ENCODE peak calls at places on chromosome 1, in eight cellular contexts. One of them, this sample, is unnamed.

GRCh38 chr1:239233626-239234025 is 152.7 kb upstream of the CHRM3 start:
- DNase-seq in neural crest cell: no peak
- DNase-seq in A549: no peak
- DNase-seq in kidney epithelial cell: no peak
- DNase-seq in GM13976: no peak
- DNase-seq in glutamatergic neuron: no peak
- DNase-seq in ovary: no peak
- DNase-seq in retinal pigment epithelial cell: no peak
- DNase-seq in this sample: no peak

GRCh38 chr1:15757575-15758401 is 807 bp upstream of the FBLIM1 start:
- DNase-seq in A549: no peak
- DNase-seq in retinal pigment epithelial cell: no peak
- DNase-seq in kidney epithelial cell: no peak
- DNase-seq in glutamatergic neuron: peak; percentile 60
- DNase-seq in neural crest cell: no peak
- DNase-seq in GM13976: no peak
- DNase-seq in ovary: peak; percentile 63
- DNase-seq in this sample: peak; percentile 53

GRCh38 chr1:179825798-179826460 is 51.7 kb downstream of the TOR1AIP2 start:
- DNase-seq in GM13976: no peak
- DNase-seq in neural crest cell: no peak
- DNase-seq in retinal pigment epithelial cell: no peak
- DNase-seq in glutamatergic neuron: no peak
- DNase-seq in ovary: no peak
- DNase-seq in kidney epithelial cell: no peak
- DNase-seq in A549: no peak
- DNase-seq in this sample: no peak

GRCh38 chr1:145917595-145917994 is 922 bp downstream of the PEX11B start:
- DNase-seq in ovary: no peak
- DNase-seq in A549: no peak
- DNase-seq in glutamatergic neuron: no peak
- DNase-seq in kidney epithelial cell: no peak
- DNase-seq in retinal pigment epithelial cell: no peak
- DNase-seq in GM13976: no peak
- DNase-seq in neural crest cell: no peak
- DNase-seq in this sample: no peak

GRCh38 chr1:201827321-201828281 is 1.4 kb upstream of the IPO9 start:
- DNase-seq in GM13976: no peak
- DNase-seq in ovary: no peak
- DNase-seq in A549: no peak
- DNase-seq in retinal pigment epithelial cell: no peak
- DNase-seq in glutamatergic neuron: no peak
- DNase-seq in neural crest cell: no peak
- DNase-seq in kidney epithelial cell: no peak
- DNase-seq in this sample: no peak

GRCh38 chr1:193458628-193459027 is 272.2 kb upstream of the B3GALT2 start:
- DNase-seq in kidney epithelial cell: no peak
- DNase-seq in GM13976: no peak
- DNase-seq in retinal pigment epithelial cell: no peak
- DNase-seq in neural crest cell: no peak
- DNase-seq in A549: no peak
- DNase-seq in ovary: no peak
- DNase-seq in glutamatergic neuron: no peak
- DNase-seq in this sample: no peak

GRCh38 chr1:17423781-17424245 is 15.7 kb downstream of the RCC2 start:
- DNase-seq in ovary: peak; percentile 60
- DNase-seq in neural crest cell: no peak
- DNase-seq in A549: no peak
- DNase-seq in kidney epithelial cell: no peak
- DNase-seq in glutamatergic neuron: no peak
- DNase-seq in GM13976: no peak
- DNase-seq in retinal pigment epithelial cell: no peak
- DNase-seq in this sample: no peak

GRCh38 chr1:86739901-86740507 is 35.6 kb downstream of the SH3GLB1 start:
- DNase-seq in glutamatergic neuron: no peak
- DNase-seq in GM13976: no peak
- DNase-seq in A549: no peak
- DNase-seq in kidney epithelial cell: no peak
- DNase-seq in neural crest cell: no peak
- DNase-seq in retinal pigment epithelial cell: no peak
- DNase-seq in ovary: no peak
- DNase-seq in this sample: no peak

GRCh38 chr1:5831600-5832335 is 160.5 kb downstream of the NPHP4 start:
- DNase-seq in glutamatergic neuron: no peak
- DNase-seq in neural crest cell: no peak
- DNase-seq in GM13976: no peak
- DNase-seq in retinal pigment epithelial cell: no peak
- DNase-seq in A549: no peak
- DNase-seq in ovary: no peak
- DNase-seq in kidney epithelial cell: no peak
- DNase-seq in this sample: no peak

GRCh38 chr1:5828322-5828935 is 163.8 kb downstream of the NPHP4 start:
- DNase-seq in GM13976: no peak
- DNase-seq in A549: no peak
- DNase-seq in neural crest cell: no peak
- DNase-seq in glutamatergic neuron: no peak
- DNase-seq in retinal pigment epithelial cell: no peak
- DNase-seq in ovary: no peak
- DNase-seq in kidney epithelial cell: no peak
- DNase-seq in this sample: no peak

GRCh38 chr1:5832916-5833895 is 159.0 kb downstream of the NPHP4 start:
- DNase-seq in kidney epithelial cell: no peak
- DNase-seq in neural crest cell: no peak
- DNase-seq in A549: no peak
- DNase-seq in retinal pigment epithelial cell: no peak
- DNase-seq in glutamatergic neuron: no peak
- DNase-seq in GM13976: no peak
- DNase-seq in ovary: no peak
- DNase-seq in this sample: no peak

GRCh38 chr1:5829414-5829813 is 162.8 kb downstream of the NPHP4 start:
- DNase-seq in glutamatergic neuron: no peak
- DNase-seq in GM13976: no peak
- DNase-seq in A549: no peak
- DNase-seq in retinal pigment epithelial cell: no peak
- DNase-seq in neural crest cell: no peak
- DNase-seq in kidney epithelial cell: no peak
- DNase-seq in ovary: no peak
- DNase-seq in this sample: no peak

DNA sequence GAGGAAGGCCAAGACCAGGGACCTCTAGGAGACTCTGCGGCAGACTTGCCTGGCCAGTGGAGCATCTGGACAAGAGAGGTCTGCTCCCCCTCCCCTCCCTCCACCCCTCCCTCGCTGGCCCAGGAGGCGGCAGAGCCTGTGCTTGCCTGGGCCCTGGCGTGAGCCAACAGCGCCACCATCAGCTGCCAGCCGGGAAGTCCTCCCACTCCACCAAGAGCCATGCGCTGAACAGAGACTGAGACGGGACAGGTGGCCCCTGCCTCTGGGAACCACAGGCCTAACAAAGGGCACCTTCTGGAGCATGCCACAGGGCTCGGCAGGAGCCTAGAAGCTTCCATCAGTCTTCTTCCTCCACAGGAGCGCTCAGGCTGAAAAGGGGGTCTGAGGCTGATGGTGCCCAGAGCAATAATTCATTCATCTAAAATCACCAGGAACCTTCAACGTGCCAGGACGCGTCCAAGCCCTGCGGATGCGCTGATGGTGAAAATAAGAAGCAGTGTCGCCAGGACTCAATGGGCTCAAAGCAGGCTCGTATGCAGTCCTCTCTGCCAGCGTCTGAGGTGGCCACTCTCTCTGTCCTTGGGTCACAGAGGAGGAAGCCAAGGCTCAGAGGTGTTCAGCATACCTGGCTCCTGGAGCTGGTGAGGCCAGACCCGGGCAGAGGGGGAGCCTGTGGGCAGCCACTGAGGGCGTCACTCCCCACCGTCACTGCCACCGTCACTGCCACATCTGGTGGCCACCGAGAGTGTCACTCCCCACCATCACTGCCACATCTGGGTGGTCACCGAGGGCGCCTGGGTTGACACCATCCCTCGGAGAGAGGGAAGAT is 161.2 kb downstream of the NPHP4 start:
- DNase-seq in neural crest cell: peak; percentile 25
- DNase-seq in GM13976: no peak
- DNase-seq in glutamatergic neuron: peak; percentile 82
- DNase-seq in ovary: peak; percentile 47
- DNase-seq in A549: peak; percentile 6
- DNase-seq in retinal pigment epithelial cell: no peak
- DNase-seq in kidney epithelial cell: no peak
- DNase-seq in this sample: peak; percentile 71
- TF ChIP-seq CTCF in neural crest cell: peak; percentile 42
- TF ChIP-seq CTCF in GM13976: peak; percentile 4
- TF ChIP-seq CTCF in glutamatergic neuron: peak; percentile 40
- TF ChIP-seq CTCF in ovary: no peak
- TF ChIP-seq CTCF in A549: no peak
- TF ChIP-seq CTCF in retinal pigment epithelial cell: no peak
- TF ChIP-seq CTCF in kidney epithelial cell: no peak
- TF ChIP-seq CTCF in this sample: peak; percentile 47

GRCh38 chr1:223758734-223759133 is 46.4 kb downstream of the CAPN2 start:
- DNase-seq in A549: no peak
- DNase-seq in GM13976: no peak
- DNase-seq in glutamatergic neuron: no peak
- DNase-seq in kidney epithelial cell: no peak
- DNase-seq in retinal pigment epithelial cell: no peak
- DNase-seq in neural crest cell: no peak
- DNase-seq in ovary: no peak
- DNase-seq in this sample: no peak

GRCh38 chr1:223761416-223761815 is 49.1 kb downstream of the CAPN2 start:
- DNase-seq in neural crest cell: no peak
- DNase-seq in A549: no peak
- DNase-seq in retinal pigment epithelial cell: no peak
- DNase-seq in glutamatergic neuron: no peak
- DNase-seq in ovary: no peak
- DNase-seq in kidney epithelial cell: no peak
- DNase-seq in GM13976: no peak
- DNase-seq in this sample: no peak

GRCh38 chr1:223760833-223761232 is 48.5 kb downstream of the CAPN2 start:
- DNase-seq in glutamatergic neuron: no peak
- DNase-seq in kidney epithelial cell: no peak
- DNase-seq in ovary: no peak
- DNase-seq in A549: no peak
- DNase-seq in retinal pigment epithelial cell: no peak
- DNase-seq in neural crest cell: no peak
- DNase-seq in GM13976: no peak
- DNase-seq in this sample: no peak

GRCh38 chr1:223756806-223757700 is 44.7 kb downstream of the CAPN2 start:
- DNase-seq in GM13976: no peak
- DNase-seq in retinal pigment epithelial cell: no peak
- DNase-seq in neural crest cell: no peak
- DNase-seq in A549: no peak
- DNase-seq in glutamatergic neuron: no peak
- DNase-seq in ovary: no peak
- DNase-seq in kidney epithelial cell: no peak
- DNase-seq in this sample: no peak

DNA sequence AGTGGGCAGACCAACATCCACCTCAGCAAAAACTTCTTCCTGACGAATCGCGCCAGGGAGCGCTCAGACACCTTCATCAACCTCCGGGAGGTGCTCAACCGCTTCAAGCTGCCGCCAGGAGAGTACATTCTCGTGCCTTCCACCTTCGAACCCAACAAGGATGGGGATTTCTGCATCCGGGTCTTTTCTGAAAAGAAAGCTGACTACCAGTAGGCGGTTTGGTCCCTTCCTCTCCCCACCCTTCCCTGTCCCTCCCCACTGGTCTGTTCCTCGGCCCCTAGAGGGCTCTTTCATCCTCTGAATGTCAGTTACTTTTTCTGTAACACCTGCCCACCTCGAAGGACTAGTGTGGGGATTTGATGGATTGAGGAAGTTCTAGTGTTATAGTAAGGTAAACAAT is 46.9 kb downstream of the CAPN2 start:
- DNase-seq in ovary: no peak
- DNase-seq in retinal pigment epithelial cell: no peak
- DNase-seq in GM13976: no peak
- DNase-seq in glutamatergic neuron: no peak
- DNase-seq in kidney epithelial cell: no peak
- DNase-seq in A549: no peak
- DNase-seq in neural crest cell: no peak
- DNase-seq in this sample: no peak
- TF ChIP-seq CTCF in ovary: no peak
- TF ChIP-seq CTCF in retinal pigment epithelial cell: no peak
- TF ChIP-seq CTCF in GM13976: no peak
- TF ChIP-seq CTCF in glutamatergic neuron: no peak
- TF ChIP-seq CTCF in kidney epithelial cell: no peak
- TF ChIP-seq CTCF in A549: no peak
- TF ChIP-seq CTCF in neural crest cell: no peak
- TF ChIP-seq CTCF in this sample: no peak

GRCh38 chr1:213561870-213562269 is 425.9 kb upstream of the PROX1 start:
- DNase-seq in glutamatergic neuron: no peak
- DNase-seq in GM13976: no peak
- DNase-seq in neural crest cell: no peak
- DNase-seq in ovary: no peak
- DNase-seq in kidney epithelial cell: no peak
- DNase-seq in retinal pigment epithelial cell: no peak
- DNase-seq in A549: no peak
- DNase-seq in this sample: no peak

GRCh38 chr1:213560226-213560625 is 427.5 kb upstream of the PROX1 start:
- DNase-seq in retinal pigment epithelial cell: no peak
- DNase-seq in GM13976: no peak
- DNase-seq in kidney epithelial cell: no peak
- DNase-seq in A549: no peak
- DNase-seq in glutamatergic neuron: no peak
- DNase-seq in neural crest cell: no peak
- DNase-seq in ovary: no peak
- DNase-seq in this sample: no peak

GRCh38 chr1:213569816-213570150 is 418.0 kb upstream of the PROX1 start:
- DNase-seq in kidney epithelial cell: no peak
- DNase-seq in neural crest cell: no peak
- DNase-seq in glutamatergic neuron: no peak
- DNase-seq in GM13976: no peak
- DNase-seq in retinal pigment epithelial cell: no peak
- DNase-seq in ovary: no peak
- DNase-seq in A549: no peak
- DNase-seq in this sample: no peak

GRCh38 chr1:213568929-213569815 is 418.6 kb upstream of the PROX1 start:
- DNase-seq in glutamatergic neuron: no peak
- DNase-seq in A549: no peak
- DNase-seq in neural crest cell: no peak
- DNase-seq in ovary: no peak
- DNase-seq in GM13976: no peak
- DNase-seq in kidney epithelial cell: no peak
- DNase-seq in retinal pigment epithelial cell: no peak
- DNase-seq in this sample: no peak

GRCh38 chr1:213564215-213564659 is 423.5 kb upstream of the PROX1 start:
- DNase-seq in neural crest cell: no peak
- DNase-seq in GM13976: no peak
- DNase-seq in A549: peak; percentile 14
- DNase-seq in retinal pigment epithelial cell: no peak
- DNase-seq in ovary: no peak
- DNase-seq in glutamatergic neuron: no peak
- DNase-seq in kidney epithelial cell: no peak
- DNase-seq in this sample: no peak
- TF ChIP-seq CTCF in neural crest cell: peak; percentile 50
- TF ChIP-seq CTCF in GM13976: no peak
- TF ChIP-seq CTCF in A549: no peak
- TF ChIP-seq CTCF in retinal pigment epithelial cell: peak; percentile 9
- TF ChIP-seq CTCF in ovary: no peak
- TF ChIP-seq CTCF in glutamatergic neuron: peak; percentile 53
- TF ChIP-seq CTCF in kidney epithelial cell: peak; percentile 22
- TF ChIP-seq CTCF in this sample: peak; percentile 10

GRCh38 chr1:25484096-25484495 is 53.4 kb downstream of the MACO1 start:
- DNase-seq in glutamatergic neuron: no peak
- DNase-seq in ovary: peak; percentile 83
- DNase-seq in retinal pigment epithelial cell: no peak
- DNase-seq in neural crest cell: no peak
- DNase-seq in GM13976: no peak
- DNase-seq in A549: no peak
- DNase-seq in kidney epithelial cell: no peak
- DNase-seq in this sample: no peak

GRCh38 chr1:25487628-25488027 is 55.8 kb upstream of the LDLRAP1 start:
- DNase-seq in retinal pigment epithelial cell: no peak
- DNase-seq in ovary: no peak
- DNase-seq in glutamatergic neuron: no peak
- DNase-seq in GM13976: no peak
- DNase-seq in A549: no peak
- DNase-seq in neural crest cell: peak; percentile 40
- DNase-seq in kidney epithelial cell: no peak
- DNase-seq in this sample: no peak

GRCh38 chr1:25484533-25484932 is 53.8 kb downstream of the MACO1 start:
- DNase-seq in retinal pigment epithelial cell: no peak
- DNase-seq in glutamatergic neuron: no peak
- DNase-seq in A549: no peak
- DNase-seq in kidney epithelial cell: no peak
- DNase-seq in ovary: no peak
- DNase-seq in neural crest cell: no peak
- DNase-seq in GM13976: no peak
- DNase-seq in this sample: no peak

GRCh38 chr1:25485536-25486235 is 55.0 kb downstream of the MACO1 start:
- DNase-seq in A549: no peak
- DNase-seq in ovary: no peak
- DNase-seq in GM13976: no peak
- DNase-seq in glutamatergic neuron: no peak
- DNase-seq in kidney epithelial cell: no peak
- DNase-seq in neural crest cell: no peak
- DNase-seq in retinal pigment epithelial cell: no peak
- DNase-seq in this sample: no peak

GRCh38 chr1:25486602-25487001 is 55.9 kb downstream of the MACO1 start:
- DNase-seq in GM13976: no peak
- DNase-seq in retinal pigment epithelial cell: no peak
- DNase-seq in neural crest cell: no peak
- DNase-seq in glutamatergic neuron: no peak
- DNase-seq in A549: peak; percentile 24
- DNase-seq in kidney epithelial cell: no peak
- DNase-seq in ovary: no peak
- DNase-seq in this sample: no peak
- TF ChIP-seq CTCF in GM13976: no peak
- TF ChIP-seq CTCF in retinal pigment epithelial cell: no peak
- TF ChIP-seq CTCF in neural crest cell: peak; percentile 30
- TF ChIP-seq CTCF in glutamatergic neuron: no peak
- TF ChIP-seq CTCF in A549: no peak
- TF ChIP-seq CTCF in kidney epithelial cell: no peak
- TF ChIP-seq CTCF in ovary: no peak
- TF ChIP-seq CTCF in this sample: no peak